ENCODE peak calls at places on chromosomes 11 and 22, in five cellular contexts. H is A172, L is germinal center, U is SW480, Z is astrocyte of the spinal cord. W is an unnamed sample.

GRCh38 chr11:30936476-30936875 is 350.3 kb upstream of the MPPED2 start:
- DNase-seq in H (no peak), L (no peak), U (no peak), Z (no peak), W (no peak)

GRCh38 chr11:108985611-108986279 is 320.9 kb downstream of the DDX10 start:
- DNase-seq in H (peak; percentile 31), L (no peak), U (no peak), Z (peak; percentile 87), W (peak; percentile 82)

GRCh38 chr22:49479566-49479965 is 348.1 kb downstream of the BRD1 start:
- DNase-seq in H (no peak), L (no peak), U (no peak), Z (no peak), W (no peak)

GRCh38 chr22:44023404-44024287 is 456 bp upstream of the PARVB start:
- DNase-seq in H (no peak), L (peak; percentile 29), U (peak; percentile 51), Z (peak; percentile 38), W (peak; percentile 46)

GRCh38 chr11:19617830-19618523 is 94.7 kb upstream of the NAV2 start:
- DNase-seq in H (no peak), L (no peak), U (no peak), Z (no peak), W (no peak)

GRCh38 chr11:44848963-44849350 is 101.7 kb downstream of the TP53I11 start:
- DNase-seq in H (no peak), L (no peak), U (no peak), Z (no peak), W (no peak)

GRCh38 chr22:31490496-31490925 is 869 bp upstream of the EIF4ENIF1 start:
- DNase-seq in H (peak; percentile 52), L (peak; percentile 86), U (peak; percentile 74), Z (no peak), W (peak; percentile 71)

GRCh38 chr11:95505927-95506426 is 275.0 kb upstream of the SESN3 start:
- DNase-seq in H (peak; percentile 1), L (no peak), U (peak; percentile 71), Z (peak; percentile 74), W (peak; percentile 31)

GRCh38 chr22:23084453-23085350 is 14.4 kb downstream of the GNAZ start:
- DNase-seq in H (no peak), L (no peak), U (peak; percentile 55), Z (no peak), W (no peak)

GRCh38 chr11:79092791-79093313 is 348.0 kb downstream of the TENM4 start:
- DNase-seq in H (peak; percentile 83), L (peak; percentile 14), U (no peak), Z (peak; percentile 90), W (peak; percentile 99)

GRCh38 chr22:20194681-20195593 is 44.1 kb upstream of the CCDC188 start:
- DNase-seq in H (no peak), L (no peak), U (no peak), Z (no peak), W (no peak)

GRCh38 chr11:27913650-27914049 is 194.3 kb downstream of the KIF18A start:
- DNase-seq in H (peak; percentile 65), L (no peak), U (no peak), Z (peak; percentile 54), W (peak; percentile 75)

W was measured in HT1080.